ENCODE peak calls at places on chromosomes 5 and 9, in four cellular contexts. H is fibroblast of mammary gland, T is foreskin fibroblast, W is HT1080. Y is an unnamed sample.

GRCh38 chr9:36132081-36132480 is 4.5 kb upstream of the GLIPR2 start:
- DNase-seq in H (peak), T (peak), W (no peak), Y (no peak)

GRCh38 chr9:76400534-76401096 is 6.4 kb upstream of the RFK start:
- DNase-seq in H (no peak), T (no peak), W (no peak), Y (no peak)

GRCh38 chr5:92330365-92330764 is 947.2 kb upstream of the ARRDC3 start:
- DNase-seq in H (no peak), T (no peak), W (no peak), Y (no peak)

GRCh38 chr5:77418601-77419591 is 73.2 kb downstream of the WDR41 start:
- DNase-seq in H (peak), T (no peak), W (peak), Y (no peak)

GRCh38 chr5:58322453-58322852 is 137.4 kb downstream of the PLK2 start:
- DNase-seq in H (peak), T (peak), W (peak), Y (peak)

GRCh38 chr5:102314328-102314727 is 18.2 kb upstream of the SLCO4C1 start:
- DNase-seq in H (no peak), T (no peak), W (no peak), Y (no peak)

GRCh38 chr5:96196890-96197289 is 235.2 kb upstream of the ELL2 start:
- DNase-seq in H (no peak), T (no peak), W (no peak), Y (no peak)

GRCh38 chr5:180289433-180289832 is 2.5 kb downstream of the MAPK9 start:
- DNase-seq in H (no peak), T (no peak), W (no peak), Y (no peak)

GRCh38 chr5:14178091-14178490 is 34.9 kb downstream of the TRIO start:
- DNase-seq in H (no peak), T (no peak), W (no peak), Y (no peak)

GRCh38 chr5:37043693-37044092 is 167.1 kb downstream of the NIPBL start:
- DNase-seq in H (no peak), T (no peak), W (peak), Y (no peak)

GRCh38 chr5:26482817-26483375 is 555.5 kb downstream of the CDH9 start:
- DNase-seq in H (peak), T (no peak), W (peak), Y (no peak)

GRCh38 chr9:99690573-99690972 is 131.1 kb upstream of the NR4A3 start:
- DNase-seq in H (no peak), T (no peak), W (no peak), Y (no peak)

GRCh38 chr5:17619353-17619752 is 9.2 kb downstream of the TAF11L12 start:
- DNase-seq in H (no peak), T (no peak), W (no peak), Y (no peak)

GRCh38 chr9:19720374-19720773 is 68.5 kb downstream of the SLC24A2 start:
- DNase-seq in H (peak), T (no peak), W (peak), Y (no peak)

GRCh38 chr9:87309236-87309635 is 188.4 kb upstream of the DAPK1 start:
- DNase-seq in H (no peak), T (no peak), W (no peak), Y (no peak)

GRCh38 chr5:157303667-157304327 is 37.9 kb downstream of the CYFIP2 start:
- DNase-seq in H (no peak), T (no peak), W (no peak), Y (no peak)

GRCh38 chr5:170108266-170108785 is 2.6 kb downstream of the FOXI1 start:
- DNase-seq in H (no peak), T (no peak), W (no peak), Y (no peak)

GRCh38 chr9:129619787-129620668 is 873 bp downstream of the C9orf50 start:
- DNase-seq in H (no peak), T (no peak), W (no peak), Y (no peak)

GRCh38 chr5:180299526-180299925 is 7.6 kb upstream of the MAPK9 start:
- DNase-seq in H (no peak), T (no peak), W (no peak), Y (no peak)

GRCh38 chr9:104209387-104209786 is 115.3 kb downstream of the SMC2 start:
- DNase-seq in H (no peak), T (no peak), W (no peak), Y (no peak)

GRCh38 chr9:99579964-99580363 is 241.7 kb upstream of the NR4A3 start:
- DNase-seq in H (no peak), T (no peak), W (no peak), Y (no peak)

GRCh38 chr5:138930371-138931097 is 55.4 kb upstream of the LRRTM2 start:
- DNase-seq in H (no peak), T (no peak), W (no peak), Y (no peak)

GRCh38 chr5:176180781-176181180 is 57.4 kb upstream of the SIMC1 start:
- DNase-seq in H (no peak), T (no peak), W (no peak), Y (no peak)

GRCh38 chr5:2904956-2905355 is 153.5 kb upstream of the IRX2 start:
- DNase-seq in H (no peak), T (no peak), W (no peak), Y (no peak)

GRCh38 chr9:133848471-133848870 is 110.3 kb upstream of the SARDH start:
- DNase-seq in H (no peak), T (no peak), W (no peak), Y (no peak)

GRCh38 chr9:119368681-119369581 is at the start of gene BRINP1:
- DNase-seq in H (peak), T (no peak), W (no peak), Y (no peak)

GRCh38 chr9:93898026-93898425 is 57.1 kb downstream of the BARX1 start:
- DNase-seq in H (no peak), T (no peak), W (no peak), Y (no peak)

GRCh38 chr5:170357853-170358497 is 31.2 kb downstream of the KCNMB1 start:
- DNase-seq in H (no peak), T (no peak), W (no peak), Y (no peak)

GRCh38 chr9:33159058-33159759 is 7.9 kb downstream of the B4GALT1 start:
- DNase-seq in H (peak), T (peak), W (peak), Y (no peak)

GRCh38 chr5:51385214-51385613 is 2.0 kb downstream of the ISL1 start:
- DNase-seq in H (no peak), T (no peak), W (no peak), Y (no peak)

GRCh38 chr5:177495243-177496060 is 2.0 kb downstream of the PDLIM7 start:
- DNase-seq in H (peak), T (peak), W (peak), Y (peak)

GRCh38 chr5:155729684-155730059 is 597.3 kb upstream of the SGCD start:
- DNase-seq in H (no peak), T (no peak), W (no peak), Y (no peak)

GRCh38 chr9:38249587-38250210 is 142.8 kb upstream of the ALDH1B1 start:
- DNase-seq in H (no peak), T (no peak), W (no peak), Y (no peak)

GRCh38 chr5:17169507-17169906 is 47.9 kb upstream of the BASP1 start:
- DNase-seq in H (no peak), T (peak), W (no peak), Y (no peak)

GRCh38 chr5:135399838-135400542 is 959 bp upstream of the MACROH2A1 start:
- DNase-seq in H (no peak), T (no peak), W (no peak), Y (no peak)

GRCh38 chr9:132193227-132194110 is 31.6 kb downstream of the NTNG2 start:
- DNase-seq in H (no peak), T (no peak), W (no peak), Y (no peak)

GRCh38 chr9:79432485-79432884 is 139.3 kb upstream of the TLE4 start:
- DNase-seq in H (no peak), T (no peak), W (no peak), Y (no peak)

GRCh38 chr9:37035472-37036236 is 1.6 kb upstream of the PAX5 start:
- DNase-seq in H (no peak), T (no peak), W (no peak), Y (no peak)

GRCh38 chr5:97162045-97162444 is 19.6 kb upstream of the LIX1 start:
- DNase-seq in H (peak), T (peak), W (peak), Y (peak)

GRCh38 chr5:79189439-79190234 is 46.3 kb upstream of the JMY start:
- DNase-seq in H (no peak), T (no peak), W (no peak), Y (no peak)